ENCODE peak calls at places on chromosomes 1 and 21, in four cellular contexts. U is GM12878, A is HepG2, N is K562. W is an unnamed sample.
A peak's percentile ranks its signal among the peaks of the same experiment; 100 is the strongest.

GRCh38 chr1:101148987-101149386 is 87.8 kb upstream of the S1PR1 start:
- DNase-seq in N (no peak), U (no peak), A (no peak), W (no peak)

GRCh38 chr1:59556802-59557548 is 257.8 kb upstream of the HOOK1 start:
- DNase-seq in U (no peak), N (no peak), A (peak; percentile 100), W (no peak)

GRCh38 chr1:220432408-220432807 is 95.5 kb upstream of the MARK1 start:
- DNase-seq in N (no peak), U (no peak), A (no peak), W (no peak)

GRCh38 chr1:165443539-165444289 is 1.2 kb downstream of the RXRG start:
- DNase-seq in A (no peak), N (no peak), U (no peak), W (peak; percentile 18)

GRCh38 chr1:29485096-29485925 is 249.0 kb downstream of the PTPRU start:
- DNase-seq in U (no peak), A (no peak), N (no peak), W (no peak)

GRCh38 chr1:87814573-87814972 is 485.9 kb downstream of the LMO4 start:
- DNase-seq in A (no peak), U (no peak), N (no peak), W (no peak)

GRCh38 chr1:111739222-111739983 is at the start of gene INKA2:
- DNase-seq in U (peak; percentile 47), N (peak; percentile 96), A (peak; percentile 83), W (peak; percentile 95)

GRCh38 chr1:39892611-39893595 is 8.8 kb downstream of the MYCL start:
- DNase-seq in U (no peak), N (peak; percentile 91), A (peak; percentile 23), W (peak; percentile 23)

GRCh38 chr1:231699769-231700168 is 73.2 kb downstream of the DISC1 start:
- DNase-seq in N (no peak), U (no peak), A (no peak), W (no peak)

GRCh38 chr1:229273507-229274232 is 2.8 kb downstream of the RAB4A start:
- DNase-seq in N (no peak), A (peak; percentile 99), U (no peak), W (no peak)

GRCh38 chr1:204128964-204129896 is 22.6 kb downstream of the ETNK2 start:
- DNase-seq in A (no peak), N (peak; percentile 92), U (no peak), W (peak; percentile 77)

GRCh38 chr1:231311696-231312095 is 26.0 kb downstream of the EXOC8 start:
- DNase-seq in U (no peak), A (no peak), N (no peak), W (no peak)

GRCh38 chr1:226388131-226388530 is 19.8 kb downstream of the PARP1 start:
- DNase-seq in A (no peak), U (no peak), N (no peak), W (no peak)

GRCh38 chr21:34336245-34336644 is 27.6 kb upstream of the KCNE2 start:
- DNase-seq in A (no peak), N (no peak), U (no peak), W (no peak)

GRCh38 chr1:48955774-48956173 is 179.1 kb upstream of the BEND5 start:
- DNase-seq in N (no peak), A (no peak), U (no peak), W (no peak)

GRCh38 chr1:79193211-79194079 is 186.9 kb upstream of the ADGRL4 start:
- DNase-seq in A (no peak), U (peak; percentile 41), N (no peak), W (peak; percentile 32)

GRCh38 chr1:51714374-51715019 is 97.6 kb downstream of the OSBPL9 start:
- DNase-seq in N (no peak), A (no peak), U (no peak), W (no peak)

GRCh38 chr1:33093004-33093403 is 12.1 kb downstream of the AZIN2 start:
- DNase-seq in N (peak; percentile 62), U (no peak), A (no peak), W (peak; percentile 34)

GRCh38 chr1:17189632-17190525 is 15.0 kb upstream of the PADI1 start:
- DNase-seq in U (no peak), N (no peak), A (no peak), W (no peak)

GRCh38 chr1:19123837-19124236 is 86.2 kb downstream of the UBR4 start:
- DNase-seq in U (no peak), A (no peak), N (no peak), W (no peak)

GRCh38 chr21:22260274-22260673 is 1262.1 kb downstream of the NCAM2 start:
- DNase-seq in A (no peak), N (no peak), U (no peak), W (no peak)

GRCh38 chr1:37471345-37472231 is 2.8 kb upstream of the ZC3H12A start:
- DNase-seq in U (no peak), N (peak; percentile 58), A (peak; percentile 58), W (peak; percentile 44)

GRCh38 chr21:44383216-44383615 is 29.8 kb downstream of the TRPM2 start:
- DNase-seq in A (no peak), N (no peak), U (no peak), W (no peak)

GRCh38 chr1:30381671-30382365 is 341.6 kb downstream of the MATN1 start:
- DNase-seq in U (no peak), A (no peak), N (no peak), W (no peak)

GRCh38 chr1:27045973-27046558 is 33.4 kb upstream of the TENT5B start:
- DNase-seq in U (no peak), A (peak; percentile 38), N (peak; percentile 74), W (peak; percentile 88)

GRCh38 chr21:45959779-45960390 is 21.7 kb upstream of the COL6A1 start:
- DNase-seq in N (no peak), A (no peak), U (no peak), W (no peak)

GRCh38 chr1:55284856-55285255 is 69.7 kb upstream of the USP24 start:
- DNase-seq in U (peak; percentile 5), A (no peak), N (peak; percentile 48), W (no peak)

GRCh38 chr1:89952021-89952995 is 42.6 kb upstream of the ZNF326 start:
- DNase-seq in N (no peak), A (no peak), U (no peak), W (no peak)

GRCh38 chr1:67489643-67490042 is 59.4 kb upstream of the SERBP1 start:
- DNase-seq in A (peak; percentile 36), U (peak; percentile 0), N (peak; percentile 61), W (no peak)

GRCh38 chr1:26156285-26157038 is 2.4 kb upstream of the FAM110D start:
- DNase-seq in A (no peak), U (no peak), N (peak; percentile 46), W (peak; percentile 69)

GRCh38 chr1:246032111-246032551 is 474.9 kb downstream of the SMYD3 start:
- DNase-seq in U (no peak), A (peak; percentile 11), N (no peak), W (no peak)

GRCh38 chr21:14748662-14749061 is 202.5 kb upstream of the SAMSN1 start:
- DNase-seq in A (no peak), U (no peak), N (no peak), W (no peak)

GRCh38 chr1:104463126-104463697 is 713.5 kb downstream of the AMY1C start:
- DNase-seq in U (no peak), N (no peak), A (no peak), W (no peak)
- TF ChIP-seq NR2C2 in U (no peak), N (no peak), A (no peak), W (no peak)

GRCh38 chr1:185645686-185646085 is 88.5 kb upstream of the HMCN1 start:
- DNase-seq in A (no peak), N (no peak), U (no peak), W (no peak)

GRCh38 chr1:185646202-185646683 is 87.9 kb upstream of the HMCN1 start:
- DNase-seq in N (no peak), U (no peak), A (peak; percentile 99), W (no peak)

GRCh38 chr1:185645201-185645640 is 89.0 kb upstream of the HMCN1 start:
- DNase-seq in N (no peak), U (no peak), A (no peak), W (no peak)

GRCh38 chr1:185648858-185649589 is 85.2 kb upstream of the HMCN1 start:
- DNase-seq in U (no peak), N (no peak), A (no peak), W (no peak)

DNA sequence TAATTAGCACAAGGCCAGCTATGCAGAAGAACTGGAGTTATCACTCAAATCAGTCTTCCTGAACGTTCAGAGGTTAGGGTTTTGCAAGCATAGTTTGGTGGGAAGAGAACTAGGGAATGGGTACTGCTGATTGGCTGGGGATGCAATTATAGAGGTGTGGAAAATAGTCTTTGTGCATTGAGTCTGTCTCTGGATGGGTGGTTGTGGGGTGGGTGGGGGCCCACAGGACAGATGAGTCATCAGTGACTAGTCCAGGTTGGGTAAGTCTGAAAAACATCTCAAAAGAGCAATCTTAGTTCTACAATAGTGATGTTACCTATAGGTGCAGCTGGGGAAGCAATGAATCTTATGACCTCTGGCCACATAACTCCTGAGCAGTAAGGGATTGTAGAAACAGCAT is 89.7 kb upstream of the HMCN1 start:
- DNase-seq in U (no peak), A (no peak), N (no peak), W (no peak)
- TF ChIP-seq MAX in U (no peak), A (no peak), N (no peak), W (no peak)

DNA sequence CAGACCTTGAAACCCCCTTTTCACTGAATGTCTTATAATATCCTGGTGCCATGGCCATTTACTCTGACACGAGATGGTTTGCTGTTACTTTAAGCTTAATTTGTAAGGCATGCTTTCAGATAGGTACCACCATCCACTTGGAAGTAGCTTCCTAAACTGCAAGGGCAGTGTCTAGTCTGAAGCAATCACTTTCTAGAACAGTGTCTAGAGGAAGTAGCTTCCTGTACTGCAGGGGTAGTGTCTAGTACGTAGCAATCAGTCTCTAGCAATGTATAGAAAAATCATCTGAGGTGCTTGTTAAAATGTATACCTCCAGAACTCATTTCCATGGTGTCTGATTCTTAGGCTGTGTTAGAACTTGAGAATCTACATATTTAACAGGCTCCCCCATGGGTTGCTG is 42.5 kb downstream of the ZBTB40 start:
- DNase-seq in A (no peak), U (no peak), N (no peak), W (no peak)
- TF ChIP-seq NR2C2 in A (no peak), U (no peak), N (no peak), W (no peak)

GRCh38 chr21:21179619-21180336 is 181.6 kb downstream of the NCAM2 start:
- DNase-seq in U (no peak), A (no peak), N (peak; percentile 58), W (no peak)
- TF ChIP-seq MAX in U (no peak), A (no peak), N (no peak), W (no peak)

DNA sequence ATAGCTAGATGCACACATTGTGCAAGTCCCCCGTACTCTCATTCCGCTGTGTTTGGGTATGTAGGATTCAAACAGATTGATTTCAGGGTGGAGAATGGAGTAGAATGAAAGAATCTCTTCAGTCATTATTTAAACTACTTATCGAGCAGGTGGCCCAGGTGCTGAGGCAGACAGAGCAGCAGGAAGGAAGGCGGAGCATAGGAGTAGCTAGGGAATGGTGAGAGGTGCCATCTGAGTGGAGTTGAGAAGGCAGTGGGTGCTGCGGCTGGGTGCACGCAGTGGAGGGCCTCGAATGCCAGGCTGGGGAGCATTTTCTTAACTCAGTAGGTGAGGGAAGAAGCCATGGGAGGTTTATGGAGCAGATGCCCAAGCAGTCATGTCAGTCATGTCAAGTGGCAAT is 45.2 kb upstream of the CD101 start:
- DNase-seq in U (no peak), N (no peak), A (no peak), W (no peak)
- TF ChIP-seq NR2C2 in U (no peak), N (no peak), A (no peak), W (no peak)

W was measured in WTC11.